ENCODE peak calls at places on chromosomes 3 and 15, in nine cellular contexts. E, F, H, R, V, Q, W, K and S are unnamed samples. For H3K27me3, the result is how much of the 10 kb centered on the place peaks cover.

GRCh38 chr3:3286014-3286413 is 106.5 kb upstream of the CRBN start:
- DNase-seq in E (no peak), F (no peak), H (no peak), R (no peak), V (no peak), Q (no peak), W (no peak), K (no peak), S (peak)

GRCh38 chr3:58037141-58037910 is 29.1 kb downstream of the FLNB start:
- DNase-seq in E (no peak), F (no peak), H (no peak), R (no peak), V (no peak), Q (no peak), W (no peak), K (no peak), S (no peak)

GRCh38 chr15:64895285-64896065 is 16.2 kb upstream of the ANKDD1A start:
- DNase-seq in E (no peak), F (peak), H (no peak), R (no peak), V (no peak), Q (no peak), W (no peak), K (peak), S (no peak)

GRCh38 chr15:56244811-56245576 is 1.3 kb upstream of the RFX7 start:
- DNase-seq in E (peak), F (no peak), H (peak), R (no peak), V (no peak), Q (no peak), W (no peak), K (no peak), S (peak)

GRCh38 chr3:158568784-158569183 is 2.2 kb upstream of the MLF1 start:
- DNase-seq in E (no peak), F (no peak), H (no peak), R (no peak), V (no peak), Q (peak), W (no peak), K (no peak), S (no peak)

GRCh38 chr15:90871097-90871715 is 2.8 kb downstream of the FURIN start:
- DNase-seq in E (no peak), F (peak), H (no peak), R (peak), V (no peak), Q (no peak), W (peak), K (no peak), S (peak)

GRCh38 chr3:64518950-64519349 is 168.8 kb downstream of the ADAMTS9 start:
- DNase-seq in E (no peak), F (no peak), H (no peak), R (no peak), V (peak), Q (no peak), W (no peak), K (peak), S (no peak)

GRCh38 chr3:170563712-170564423 is 22.0 kb downstream of the SLC7A14 start:
- DNase-seq in E (no peak), F (peak), H (no peak), R (no peak), V (peak), Q (peak), W (no peak), K (peak), S (peak)

GRCh38 chr3:114454592-114455251 is 160.9 kb downstream of the TIGIT start:
- DNase-seq in E (no peak), F (no peak), H (peak), R (no peak), V (no peak), Q (no peak), W (no peak), K (peak), S (peak)

GRCh38 chr3:52704611-52705437 is 767 bp downstream of the GLT8D1 start:
- DNase-seq in E (peak), F (peak), H (peak), R (no peak), V (no peak), Q (peak), W (peak), K (peak), S (no peak)

GRCh38 chr15:66278061-66278460 is 15.3 kb upstream of the DIS3L start:
- DNase-seq in E (no peak), F (no peak), H (no peak), R (no peak), V (no peak), Q (no peak), W (no peak), K (no peak), S (no peak)

GRCh38 chr3:194364652-194365434 is 4.7 kb downstream of the LRRC15 start:
- DNase-seq in E (no peak), F (no peak), H (no peak), R (peak), V (peak), Q (no peak), W (peak), K (peak), S (peak)

GRCh38 chr15:68419301-68420175 is 12.4 kb downstream of the ITGA11 start:
- DNase-seq in E (peak), F (no peak), H (no peak), R (peak), V (no peak), Q (no peak), W (no peak), K (no peak), S (no peak)

GRCh38 chr3:107315136-107315535 is 62.1 kb upstream of the CCDC54 start:
- DNase-seq in E (no peak), F (no peak), H (no peak), R (no peak), V (no peak), Q (no peak), W (no peak), K (peak), S (no peak)

GRCh38 chr15:94670436-94671034 is 439.2 kb downstream of the MCTP2 start:
- DNase-seq in E (no peak), F (peak), H (peak), R (no peak), V (peak), Q (peak), W (no peak), K (peak), S (no peak)

GRCh38 chr3:150300376-150300775 is 107.7 kb upstream of the TSC22D2 start:
- DNase-seq in E (no peak), F (no peak), H (no peak), R (no peak), V (no peak), Q (peak), W (no peak), K (no peak), S (no peak)

GRCh38 chr3:56839784-56840724 is 38.3 kb upstream of the ARHGEF3 start:
- DNase-seq in E (no peak), F (no peak), H (no peak), R (no peak), V (peak), Q (peak), W (no peak), K (peak), S (peak)

GRCh38 chr3:141477224-141477623 is 9.6 kb upstream of the RASA2 start:
- DNase-seq in E (no peak), F (no peak), H (no peak), R (no peak), V (peak), Q (peak), W (no peak), K (peak), S (no peak)

GRCh38 chr15:81275711-81276417 is 48.1 kb downstream of the STARD5 start:
- DNase-seq in E (no peak), F (no peak), H (no peak), R (no peak), V (no peak), Q (no peak), W (no peak), K (peak), S (no peak)

GRCh38 chr3:23324745-23325144 is 121.6 kb downstream of the UBE2E2 start:
- DNase-seq in E (no peak), F (peak), H (no peak), R (no peak), V (peak), Q (peak), W (no peak), K (peak), S (no peak)

GRCh38 chr3:178059836-178060235 is 476.4 kb upstream of the KCNMB2 start:
- DNase-seq in E (no peak), F (no peak), H (no peak), R (no peak), V (no peak), Q (no peak), W (no peak), K (no peak), S (no peak)

GRCh38 chr3:32733631-32734229 is 48.7 kb downstream of the CNOT10 start:
- DNase-seq in E (no peak), F (peak), H (no peak), R (no peak), V (no peak), Q (peak), W (no peak), K (peak), S (no peak)

GRCh38 chr3:197953881-197954280 is 3.9 kb downstream of the RPL35A start:
- DNase-seq in E (no peak), F (no peak), H (no peak), R (no peak), V (no peak), Q (no peak), W (no peak), K (peak), S (no peak)

GRCh38 chr3:137761099-137761562 is 3.0 kb upstream of the SOX14 start:
- DNase-seq in E (no peak), F (no peak), H (no peak), R (no peak), V (no peak), Q (no peak), W (no peak), K (no peak), S (no peak)
- H3K27me3 ChIP-seq in E (under half), F (under half), H (half or more), R (under half), V (half or more), Q (under half), W (under half), K (half or more), S (half or more)

DNA sequence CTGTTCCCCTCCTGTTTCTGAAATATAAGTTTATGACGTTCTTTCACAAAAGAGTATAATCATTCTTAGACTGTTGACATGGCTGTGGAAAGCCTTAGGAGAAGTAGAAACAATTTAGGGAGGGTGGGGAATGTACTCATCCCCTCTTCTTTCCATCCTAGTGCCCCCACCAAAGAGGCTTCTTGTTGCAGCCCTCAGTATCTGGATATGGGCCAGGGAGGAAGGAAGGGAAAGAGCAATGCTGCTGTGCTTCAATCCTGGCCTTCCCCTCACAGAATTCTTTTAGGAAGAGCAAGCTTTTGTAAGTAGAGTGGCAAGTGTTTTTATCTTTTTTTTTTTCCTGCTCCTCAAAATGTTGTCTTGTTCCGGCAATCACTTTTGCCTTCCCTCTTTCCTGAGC is 1.7 kb downstream of the INAFM2 start:
- DNase-seq in E (no peak), F (no peak), H (no peak), R (no peak), V (no peak), Q (no peak), W (no peak), K (peak), S (no peak)
- H3K4me3 ChIP-seq in E (peak), F (peak), H (peak), R (peak), V (peak), Q (peak), W (peak), K (peak), S (peak)

GRCh38 chr3:10669490-10670048 is 146.5 kb upstream of the SLC6A11 start:
- DNase-seq in E (no peak), F (no peak), H (no peak), R (no peak), V (no peak), Q (no peak), W (no peak), K (no peak), S (no peak)
- TF ChIP-seq CTCF in E (no peak), F (no peak), H (no peak), R (no peak), V (no peak), Q (no peak), W (no peak), K (no peak), S (no peak)

DNA sequence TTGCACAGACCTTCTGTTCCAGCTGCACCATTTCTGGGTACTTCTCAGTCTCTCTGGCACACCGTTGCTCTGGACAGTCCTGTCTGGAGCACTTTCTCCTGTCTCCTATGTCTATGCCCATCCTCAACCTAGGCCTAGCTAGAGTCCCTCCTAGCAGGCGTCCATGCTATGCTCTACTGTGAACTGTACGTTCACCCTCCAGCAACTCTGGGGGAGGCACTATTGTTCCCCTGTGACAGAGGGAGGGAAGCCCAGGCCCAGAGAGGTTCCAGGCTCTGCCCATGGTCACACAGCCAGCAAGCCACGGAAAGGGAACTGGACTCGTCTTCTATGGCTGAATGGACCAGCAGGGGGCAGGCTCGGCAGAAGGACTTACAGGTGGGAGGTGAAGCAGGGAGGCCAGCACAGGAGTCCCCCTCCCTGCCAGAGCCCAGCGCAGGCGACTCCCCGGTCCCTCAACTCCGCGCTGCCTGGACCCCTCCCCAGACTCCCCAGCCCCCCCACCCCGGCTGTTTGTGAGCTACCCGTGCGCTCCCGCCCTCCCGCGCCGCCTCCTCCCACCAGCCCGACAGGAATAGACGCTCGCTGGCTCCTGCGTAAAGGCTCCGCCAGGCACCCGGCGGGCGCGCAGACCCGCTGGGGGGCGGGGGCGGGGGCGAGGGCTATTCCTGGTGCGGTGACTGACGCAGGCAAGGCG is 1.7 kb upstream of the LINGO1 start:
- DNase-seq in E (peak), F (peak), H (peak), R (peak), V (no peak), Q (peak), W (peak), K (peak), S (peak)
- H3K27me3 ChIP-seq in E (under half), F (half or more), H (half or more), R (under half), V (half or more), Q (under half), W (under half), K (under half), S (under half)

GRCh38 chr3:129435367-129435766 is 4.4 kb downstream of the MBD4 start:
- DNase-seq in E (no peak), F (no peak), H (no peak), R (no peak), V (no peak), Q (no peak), W (no peak), K (no peak), S (no peak)
- H3K4me3 ChIP-seq in E (no peak), F (no peak), H (no peak), R (no peak), V (no peak), Q (no peak), W (no peak), K (no peak), S (no peak)

DNA sequence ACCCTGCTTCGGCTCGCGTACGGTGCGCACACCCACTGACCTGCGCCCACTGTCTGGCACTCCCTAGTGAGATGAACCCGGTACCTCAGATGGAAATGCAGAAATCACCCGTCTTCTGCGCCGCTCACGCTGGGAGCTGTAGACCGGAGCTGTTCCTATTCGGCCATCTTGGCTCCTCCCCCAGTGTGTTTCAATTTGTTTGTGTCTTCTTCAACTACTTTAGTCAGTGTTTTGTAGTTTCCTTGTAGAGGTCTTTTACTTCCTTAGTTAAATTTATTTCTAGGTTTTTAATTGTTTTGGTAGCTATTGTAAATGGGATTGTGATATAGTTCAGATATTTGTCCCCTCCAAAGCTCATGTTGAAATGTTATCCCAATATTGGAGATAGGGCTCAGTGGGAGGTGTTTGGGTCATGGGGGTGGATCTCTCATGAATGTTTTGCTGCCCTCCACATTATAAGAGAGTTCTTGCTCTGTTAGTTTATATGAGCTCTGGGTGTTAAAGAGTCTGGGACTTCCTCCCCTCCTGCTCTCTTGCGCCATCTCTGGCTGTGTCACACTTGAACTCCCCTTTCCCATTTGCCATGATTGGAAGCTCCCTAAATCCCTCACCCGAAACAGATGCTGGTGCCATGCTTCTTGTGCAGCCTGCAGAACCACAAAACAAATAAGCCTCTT is 304.4 kb downstream of the DOCK3 start:
- DNase-seq in E (no peak), F (no peak), H (no peak), R (no peak), V (no peak), Q (no peak), W (no peak), K (no peak), S (no peak)
- TF ChIP-seq CTCF in E (no peak), F (peak), H (no peak), R (no peak), V (no peak), Q (peak), W (no peak), K (no peak), S (peak)

GRCh38 chr15:89494941-89495637 is 1.3 kb downstream of the RHCG start:
- DNase-seq in E (peak), F (peak), H (no peak), R (no peak), V (no peak), Q (peak), W (no peak), K (peak), S (peak)
- H3K27me3 ChIP-seq in E (under half), F (under half), H (half or more), R (under half), V (under half), Q (under half), W (under half), K (half or more), S (under half)

GRCh38 chr15:24878153-24878552 is 76.6 kb upstream of the SNRPN start:
- DNase-seq in E (no peak), F (no peak), H (no peak), R (no peak), V (no peak), Q (peak), W (peak), K (peak), S (peak)
- H3K4me3 ChIP-seq in E (peak), F (no peak), H (no peak), R (peak), V (peak), Q (peak), W (peak), K (no peak), S (peak)

GRCh38 chr15:29089731-29090616 is 179.6 kb downstream of the NSMCE3 start:
- DNase-seq in E (no peak), F (no peak), H (no peak), R (no peak), V (peak), Q (no peak), W (no peak), K (peak), S (no peak)
- TF ChIP-seq CTCF in E (no peak), F (no peak), H (no peak), R (no peak), V (peak), Q (no peak), W (no peak), K (peak), S (no peak)

GRCh38 chr15:60009581-60010379 is 5.7 kb downstream of the FOXB1 start:
- DNase-seq in E (no peak), F (no peak), H (no peak), R (no peak), V (no peak), Q (no peak), W (no peak), K (no peak), S (no peak)
- H3K27me3 ChIP-seq in E (under half), F (under half), H (half or more), R (under half), V (half or more), Q (half or more), W (under half), K (half or more), S (half or more)